ENCODE peak calls at places on chromosomes 1 and 21, in ten cellular contexts. One of them, this sample, is unnamed. For H3K27me3, the result is how much of the 10 kb centered on the place peaks cover.

GRCh38 chr1:170214980-170215910 is 69.5 kb downstream of the NTMT2 start:
- DNase-seq in heart right ventricle: no peak
- DNase-seq in fibroblast of lung: peak
- DNase-seq in left ventricle myocardium inferior: peak
- DNase-seq in spleen: no peak
- DNase-seq in Peyer's patch: no peak
- DNase-seq in pancreas: no peak
- DNase-seq in SJSA1: no peak
- DNase-seq in left lung: no peak
- DNase-seq in H9: no peak
- DNase-seq in this sample: peak

GRCh38 chr1:203188686-203189232 is 2.3 kb upstream of the CHI3L1 start:
- DNase-seq in heart right ventricle: no peak
- DNase-seq in fibroblast of lung: no peak
- DNase-seq in left ventricle myocardium inferior: no peak
- DNase-seq in spleen: no peak
- DNase-seq in Peyer's patch: no peak
- DNase-seq in pancreas: no peak
- DNase-seq in SJSA1: no peak
- DNase-seq in left lung: no peak
- DNase-seq in H9: no peak
- DNase-seq in this sample: no peak

GRCh38 chr1:207021139-207021861 is 11.3 kb downstream of the C1orf116 start:
- DNase-seq in heart right ventricle: no peak
- DNase-seq in fibroblast of lung: peak
- DNase-seq in left ventricle myocardium inferior: no peak
- DNase-seq in spleen: no peak
- DNase-seq in Peyer's patch: no peak
- DNase-seq in pancreas: no peak
- DNase-seq in SJSA1: no peak
- DNase-seq in left lung: no peak
- DNase-seq in H9: no peak
- DNase-seq in this sample: no peak

GRCh38 chr1:169427081-169427611 is at the start of gene CCDC181:
- DNase-seq in heart right ventricle: peak
- DNase-seq in fibroblast of lung: peak
- DNase-seq in left ventricle myocardium inferior: peak
- DNase-seq in spleen: peak
- DNase-seq in Peyer's patch: no peak
- DNase-seq in pancreas: peak
- DNase-seq in SJSA1: peak
- DNase-seq in left lung: peak
- DNase-seq in H9: peak
- DNase-seq in this sample: peak

GRCh38 chr1:223730471-223730870 is 18.1 kb downstream of the CAPN2 start:
- DNase-seq in heart right ventricle: no peak
- DNase-seq in fibroblast of lung: no peak
- DNase-seq in left ventricle myocardium inferior: no peak
- DNase-seq in spleen: no peak
- DNase-seq in Peyer's patch: no peak
- DNase-seq in pancreas: no peak
- DNase-seq in SJSA1: no peak
- DNase-seq in left lung: no peak
- DNase-seq in H9: no peak
- DNase-seq in this sample: no peak

GRCh38 chr1:214934035-214934434 is 148.5 kb upstream of the KCNK2 start:
- DNase-seq in heart right ventricle: no peak
- DNase-seq in fibroblast of lung: no peak
- DNase-seq in left ventricle myocardium inferior: no peak
- DNase-seq in spleen: no peak
- DNase-seq in Peyer's patch: no peak
- DNase-seq in pancreas: no peak
- DNase-seq in SJSA1: no peak
- DNase-seq in left lung: no peak
- DNase-seq in H9: no peak
- DNase-seq in this sample: no peak

GRCh38 chr21:45365608-45366241 is 39.2 kb upstream of the COL18A1 start:
- DNase-seq in heart right ventricle: peak
- DNase-seq in fibroblast of lung: peak
- DNase-seq in left ventricle myocardium inferior: no peak
- DNase-seq in spleen: no peak
- DNase-seq in Peyer's patch: no peak
- DNase-seq in pancreas: peak
- DNase-seq in SJSA1: peak
- DNase-seq in left lung: peak
- DNase-seq in H9: peak
- DNase-seq in this sample: no peak

GRCh38 chr1:66493731-66494130 is 40.2 kb upstream of the SGIP1 start:
- DNase-seq in heart right ventricle: no peak
- DNase-seq in fibroblast of lung: peak
- DNase-seq in left ventricle myocardium inferior: no peak
- DNase-seq in spleen: no peak
- DNase-seq in Peyer's patch: no peak
- DNase-seq in pancreas: no peak
- DNase-seq in SJSA1: no peak
- DNase-seq in left lung: no peak
- DNase-seq in H9: no peak
- DNase-seq in this sample: no peak

GRCh38 chr1:1440262-1440772 is 4.8 kb downstream of the VWA1 start:
- DNase-seq in heart right ventricle: no peak
- DNase-seq in fibroblast of lung: no peak
- DNase-seq in left ventricle myocardium inferior: no peak
- DNase-seq in spleen: no peak
- DNase-seq in Peyer's patch: no peak
- DNase-seq in pancreas: peak
- DNase-seq in SJSA1: no peak
- DNase-seq in left lung: no peak
- DNase-seq in H9: no peak
- DNase-seq in this sample: no peak

GRCh38 chr1:228842094-228842775 is 107.0 kb downstream of the RHOU start:
- DNase-seq in heart right ventricle: peak
- DNase-seq in fibroblast of lung: peak
- DNase-seq in left ventricle myocardium inferior: no peak
- DNase-seq in spleen: no peak
- DNase-seq in Peyer's patch: peak
- DNase-seq in pancreas: no peak
- DNase-seq in SJSA1: peak
- DNase-seq in left lung: no peak
- DNase-seq in H9: no peak
- DNase-seq in this sample: no peak

GRCh38 chr1:64006276-64007051 is 197.0 kb upstream of the UBE2U start:
- DNase-seq in heart right ventricle: no peak
- DNase-seq in fibroblast of lung: peak
- DNase-seq in left ventricle myocardium inferior: no peak
- DNase-seq in spleen: no peak
- DNase-seq in Peyer's patch: no peak
- DNase-seq in pancreas: no peak
- DNase-seq in SJSA1: peak
- DNase-seq in left lung: no peak
- DNase-seq in H9: no peak
- DNase-seq in this sample: no peak

GRCh38 chr21:19368944-19369343 is 965.4 kb upstream of the TMPRSS15 start:
- DNase-seq in heart right ventricle: no peak
- DNase-seq in fibroblast of lung: no peak
- DNase-seq in left ventricle myocardium inferior: no peak
- DNase-seq in spleen: no peak
- DNase-seq in Peyer's patch: no peak
- DNase-seq in pancreas: no peak
- DNase-seq in SJSA1: no peak
- DNase-seq in left lung: no peak
- DNase-seq in H9: no peak
- DNase-seq in this sample: no peak

GRCh38 chr21:38303300-38303699 is 46.5 kb downstream of the KCNJ15 start:
- DNase-seq in heart right ventricle: no peak
- DNase-seq in fibroblast of lung: peak
- DNase-seq in left ventricle myocardium inferior: no peak
- DNase-seq in spleen: no peak
- DNase-seq in Peyer's patch: no peak
- DNase-seq in pancreas: no peak
- DNase-seq in SJSA1: peak
- DNase-seq in left lung: no peak
- DNase-seq in H9: no peak
- DNase-seq in this sample: no peak

GRCh38 chr1:52002038-52002917 is 11.8 kb upstream of the RAB3B start:
- DNase-seq in heart right ventricle: no peak
- DNase-seq in fibroblast of lung: peak
- DNase-seq in left ventricle myocardium inferior: no peak
- DNase-seq in spleen: no peak
- DNase-seq in Peyer's patch: peak
- DNase-seq in pancreas: no peak
- DNase-seq in SJSA1: peak
- DNase-seq in left lung: no peak
- DNase-seq in H9: peak
- DNase-seq in this sample: peak

GRCh38 chr1:174040387-174040786 is 18.2 kb upstream of the RC3H1 start:
- DNase-seq in heart right ventricle: no peak
- DNase-seq in fibroblast of lung: peak
- DNase-seq in left ventricle myocardium inferior: no peak
- DNase-seq in spleen: no peak
- DNase-seq in Peyer's patch: peak
- DNase-seq in pancreas: no peak
- DNase-seq in SJSA1: no peak
- DNase-seq in left lung: no peak
- DNase-seq in H9: no peak
- DNase-seq in this sample: no peak

GRCh38 chr1:46479744-46480350 is 9.8 kb upstream of the DMBX1 start:
- DNase-seq in heart right ventricle: no peak
- DNase-seq in fibroblast of lung: no peak
- DNase-seq in left ventricle myocardium inferior: no peak
- DNase-seq in spleen: peak
- DNase-seq in Peyer's patch: no peak
- DNase-seq in pancreas: no peak
- DNase-seq in SJSA1: no peak
- DNase-seq in left lung: peak
- DNase-seq in H9: no peak
- DNase-seq in this sample: no peak
- H3K27me3 ChIP-seq in heart right ventricle: half or more
- H3K27me3 ChIP-seq in fibroblast of lung: under half
- H3K27me3 ChIP-seq in left ventricle myocardium inferior: half or more
- H3K27me3 ChIP-seq in spleen: half or more
- H3K27me3 ChIP-seq in Peyer's patch: under half
- H3K27me3 ChIP-seq in pancreas: under half
- H3K27me3 ChIP-seq in SJSA1: under half
- H3K27me3 ChIP-seq in left lung: under half
- H3K27me3 ChIP-seq in H9: under half
- H3K27me3 ChIP-seq in this sample: under half

DNA sequence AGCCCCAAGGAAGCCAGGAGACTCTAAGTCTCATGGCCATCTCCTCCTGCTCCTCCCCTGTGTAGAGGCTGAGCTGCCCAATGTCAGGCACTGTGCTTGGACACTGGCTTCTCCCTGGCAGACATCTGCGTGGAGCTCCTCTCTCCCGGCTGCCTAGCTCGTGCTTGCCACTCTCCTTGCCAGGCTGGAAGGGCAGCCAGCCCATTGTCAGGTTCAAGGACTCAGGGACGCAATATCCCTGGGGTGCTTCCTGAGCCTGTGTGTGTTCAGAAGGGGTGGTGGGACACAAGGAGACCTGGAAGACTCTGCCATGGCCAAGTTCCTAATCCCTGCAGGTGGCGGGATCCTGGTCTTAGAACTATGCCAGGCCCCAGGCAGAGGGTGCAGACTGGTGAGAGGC is 65.4 kb upstream of the PARP1 start:
- DNase-seq in heart right ventricle: no peak
- DNase-seq in fibroblast of lung: no peak
- DNase-seq in left ventricle myocardium inferior: no peak
- DNase-seq in spleen: no peak
- DNase-seq in Peyer's patch: no peak
- DNase-seq in pancreas: no peak
- DNase-seq in SJSA1: no peak
- DNase-seq in left lung: no peak
- DNase-seq in H9: no peak
- DNase-seq in this sample: no peak
- H3K27ac ChIP-seq in heart right ventricle: no peak
- H3K27ac ChIP-seq in fibroblast of lung: no peak
- H3K27ac ChIP-seq in left ventricle myocardium inferior: no peak
- H3K27ac ChIP-seq in spleen: no peak
- H3K27ac ChIP-seq in Peyer's patch: no peak
- H3K27ac ChIP-seq in pancreas: no peak
- H3K27ac ChIP-seq in SJSA1: no peak
- H3K27ac ChIP-seq in left lung: no peak
- H3K27ac ChIP-seq in H9: no peak
- H3K27ac ChIP-seq in this sample: no peak

GRCh38 chr1:10800778-10801177 is 4.3 kb upstream of the CASZ1 start:
- DNase-seq in heart right ventricle: no peak
- DNase-seq in fibroblast of lung: no peak
- DNase-seq in left ventricle myocardium inferior: no peak
- DNase-seq in spleen: no peak
- DNase-seq in Peyer's patch: no peak
- DNase-seq in pancreas: no peak
- DNase-seq in SJSA1: no peak
- DNase-seq in left lung: no peak
- DNase-seq in H9: no peak
- DNase-seq in this sample: no peak

GRCh38 chr1:10802948-10803715 is 6.7 kb upstream of the CASZ1 start:
- DNase-seq in heart right ventricle: no peak
- DNase-seq in fibroblast of lung: no peak
- DNase-seq in left ventricle myocardium inferior: no peak
- DNase-seq in spleen: no peak
- DNase-seq in Peyer's patch: no peak
- DNase-seq in pancreas: no peak
- DNase-seq in SJSA1: no peak
- DNase-seq in left lung: no peak
- DNase-seq in H9: no peak
- DNase-seq in this sample: no peak

GRCh38 chr1:10808441-10808840 is 12.0 kb upstream of the CASZ1 start:
- DNase-seq in heart right ventricle: no peak
- DNase-seq in fibroblast of lung: no peak
- DNase-seq in left ventricle myocardium inferior: no peak
- DNase-seq in spleen: no peak
- DNase-seq in Peyer's patch: no peak
- DNase-seq in pancreas: peak
- DNase-seq in SJSA1: no peak
- DNase-seq in left lung: no peak
- DNase-seq in H9: no peak
- DNase-seq in this sample: no peak

GRCh38 chr1:10806966-10807365 is 10.5 kb upstream of the CASZ1 start:
- DNase-seq in heart right ventricle: no peak
- DNase-seq in fibroblast of lung: no peak
- DNase-seq in left ventricle myocardium inferior: no peak
- DNase-seq in spleen: no peak
- DNase-seq in Peyer's patch: no peak
- DNase-seq in pancreas: no peak
- DNase-seq in SJSA1: no peak
- DNase-seq in left lung: no peak
- DNase-seq in H9: no peak
- DNase-seq in this sample: no peak

GRCh38 chr1:10803971-10804820 is 7.8 kb upstream of the CASZ1 start:
- DNase-seq in heart right ventricle: no peak
- DNase-seq in fibroblast of lung: no peak
- DNase-seq in left ventricle myocardium inferior: no peak
- DNase-seq in spleen: no peak
- DNase-seq in Peyer's patch: peak
- DNase-seq in pancreas: peak
- DNase-seq in SJSA1: no peak
- DNase-seq in left lung: peak
- DNase-seq in H9: no peak
- DNase-seq in this sample: no peak
- H3K27me3 ChIP-seq in heart right ventricle: under half
- H3K27me3 ChIP-seq in fibroblast of lung: under half
- H3K27me3 ChIP-seq in left ventricle myocardium inferior: under half
- H3K27me3 ChIP-seq in spleen: under half
- H3K27me3 ChIP-seq in Peyer's patch: under half
- H3K27me3 ChIP-seq in pancreas: under half
- H3K27me3 ChIP-seq in SJSA1: half or more
- H3K27me3 ChIP-seq in left lung: under half
- H3K27me3 ChIP-seq in H9: under half
- H3K27me3 ChIP-seq in this sample: under half

GRCh38 chr21:41616063-41616591 is 108.2 kb upstream of the TMPRSS2 start:
- DNase-seq in heart right ventricle: no peak
- DNase-seq in fibroblast of lung: peak
- DNase-seq in left ventricle myocardium inferior: no peak
- DNase-seq in spleen: no peak
- DNase-seq in Peyer's patch: no peak
- DNase-seq in pancreas: no peak
- DNase-seq in SJSA1: no peak
- DNase-seq in left lung: no peak
- DNase-seq in H9: no peak
- DNase-seq in this sample: no peak
- H3K27ac ChIP-seq in heart right ventricle: peak
- H3K27ac ChIP-seq in fibroblast of lung: peak
- H3K27ac ChIP-seq in left ventricle myocardium inferior: peak
- H3K27ac ChIP-seq in spleen: no peak
- H3K27ac ChIP-seq in Peyer's patch: no peak
- H3K27ac ChIP-seq in pancreas: no peak
- H3K27ac ChIP-seq in SJSA1: peak
- H3K27ac ChIP-seq in left lung: peak
- H3K27ac ChIP-seq in H9: no peak
- H3K27ac ChIP-seq in this sample: no peak